ENCODE peak calls at places on chromosome X, in six cellular contexts. One of them, this sample, is unnamed.

GRCh38 chrX:70423937-70424336 is 823 bp downstream of the GDPD2 start:
- DNase-seq in CD4-positive, alpha-beta T cell: no peak
- DNase-seq in cardiac muscle cell: no peak
- DNase-seq in prostate gland: no peak
- DNase-seq in neural crest cell: no peak
- DNase-seq in left ventricle myocardium inferior: no peak
- DNase-seq in this sample: no peak

GRCh38 chrX:20681691-20682090 is 415.0 kb upstream of the RPS6KA3 start:
- DNase-seq in CD4-positive, alpha-beta T cell: no peak
- DNase-seq in cardiac muscle cell: no peak
- DNase-seq in prostate gland: no peak
- DNase-seq in neural crest cell: no peak
- DNase-seq in left ventricle myocardium inferior: no peak
- DNase-seq in this sample: no peak

GRCh38 chrX:45889471-45889870 is 655.8 kb downstream of the ZNF674 start:
- DNase-seq in CD4-positive, alpha-beta T cell: no peak
- DNase-seq in cardiac muscle cell: no peak
- DNase-seq in prostate gland: no peak
- DNase-seq in neural crest cell: no peak
- DNase-seq in left ventricle myocardium inferior: no peak
- DNase-seq in this sample: no peak

GRCh38 chrX:49762175-49762704 is 66.5 kb upstream of the PAGE1 start:
- DNase-seq in CD4-positive, alpha-beta T cell: no peak
- DNase-seq in cardiac muscle cell: no peak
- DNase-seq in prostate gland: no peak
- DNase-seq in neural crest cell: no peak
- DNase-seq in left ventricle myocardium inferior: no peak
- DNase-seq in this sample: no peak

GRCh38 chrX:47563801-47564315 is 2.9 kb downstream of the ARAF start:
- DNase-seq in CD4-positive, alpha-beta T cell: no peak
- DNase-seq in cardiac muscle cell: peak; percentile 47
- DNase-seq in prostate gland: no peak
- DNase-seq in neural crest cell: no peak
- DNase-seq in left ventricle myocardium inferior: no peak
- DNase-seq in this sample: no peak

GRCh38 chrX:42399632-42400024 is 378.3 kb downstream of the PPP1R2C start:
- DNase-seq in CD4-positive, alpha-beta T cell: no peak
- DNase-seq in cardiac muscle cell: no peak
- DNase-seq in prostate gland: no peak
- DNase-seq in neural crest cell: no peak
- DNase-seq in left ventricle myocardium inferior: no peak
- DNase-seq in this sample: no peak

GRCh38 chrX:44873415-44874270 is 655 bp downstream of the KDM6A start:
- DNase-seq in CD4-positive, alpha-beta T cell: peak; percentile 35
- DNase-seq in cardiac muscle cell: peak; percentile 55
- DNase-seq in prostate gland: peak; percentile 8
- DNase-seq in neural crest cell: peak; percentile 15
- DNase-seq in left ventricle myocardium inferior: peak; percentile 40
- DNase-seq in this sample: no peak

GRCh38 chrX:69556094-69557011 is 52.2 kb downstream of the NALF2 start:
- DNase-seq in CD4-positive, alpha-beta T cell: no peak
- DNase-seq in cardiac muscle cell: peak; percentile 88
- DNase-seq in prostate gland: no peak
- DNase-seq in neural crest cell: no peak
- DNase-seq in left ventricle myocardium inferior: no peak
- DNase-seq in this sample: no peak

GRCh38 chrX:96140796-96141195 is 543.8 kb upstream of the DIAPH2 start:
- DNase-seq in CD4-positive, alpha-beta T cell: no peak
- DNase-seq in cardiac muscle cell: peak; percentile 6
- DNase-seq in prostate gland: no peak
- DNase-seq in neural crest cell: no peak
- DNase-seq in left ventricle myocardium inferior: no peak
- DNase-seq in this sample: no peak

GRCh38 chrX:1231850-1232505 is 19.5 kb upstream of the CRLF2 start:
- DNase-seq in CD4-positive, alpha-beta T cell: no peak
- DNase-seq in cardiac muscle cell: no peak
- DNase-seq in prostate gland: no peak
- DNase-seq in neural crest cell: no peak
- DNase-seq in left ventricle myocardium inferior: no peak
- DNase-seq in this sample: no peak

GRCh38 chrX:34770511-34770910 is 113.4 kb upstream of the TMEM47 start:
- DNase-seq in CD4-positive, alpha-beta T cell: no peak
- DNase-seq in cardiac muscle cell: peak; percentile 39
- DNase-seq in prostate gland: no peak
- DNase-seq in neural crest cell: no peak
- DNase-seq in left ventricle myocardium inferior: no peak
- DNase-seq in this sample: no peak

GRCh38 chrX:132842839-132843238 is 115.6 kb downstream of the HS6ST2 start:
- DNase-seq in CD4-positive, alpha-beta T cell: no peak
- DNase-seq in cardiac muscle cell: no peak
- DNase-seq in prostate gland: peak; percentile 46
- DNase-seq in neural crest cell: no peak
- DNase-seq in left ventricle myocardium inferior: no peak
- DNase-seq in this sample: no peak

GRCh38 chrX:120251471-120252011 is 929 bp downstream of the ZBTB33 start:
- DNase-seq in CD4-positive, alpha-beta T cell: no peak
- DNase-seq in cardiac muscle cell: peak; percentile 46
- DNase-seq in prostate gland: peak; percentile 7
- DNase-seq in neural crest cell: peak; percentile 4
- DNase-seq in left ventricle myocardium inferior: no peak
- DNase-seq in this sample: no peak

GRCh38 chrX:131058136-131058868 is at the start of gene ARHGAP36:
- DNase-seq in CD4-positive, alpha-beta T cell: no peak
- DNase-seq in cardiac muscle cell: no peak
- DNase-seq in prostate gland: no peak
- DNase-seq in neural crest cell: peak; percentile 44
- DNase-seq in left ventricle myocardium inferior: no peak
- DNase-seq in this sample: no peak

GRCh38 chrX:41909068-41909467 is 14.3 kb downstream of the CASK start:
- DNase-seq in CD4-positive, alpha-beta T cell: no peak
- DNase-seq in cardiac muscle cell: no peak
- DNase-seq in prostate gland: no peak
- DNase-seq in neural crest cell: no peak
- DNase-seq in left ventricle myocardium inferior: no peak
- DNase-seq in this sample: no peak

GRCh38 chrX:2935364-2935748 is 6.2 kb upstream of the ARSD start:
- DNase-seq in CD4-positive, alpha-beta T cell: no peak
- DNase-seq in cardiac muscle cell: peak; percentile 64
- DNase-seq in prostate gland: no peak
- DNase-seq in neural crest cell: no peak
- DNase-seq in left ventricle myocardium inferior: no peak
- DNase-seq in this sample: no peak

GRCh38 chrX:98299785-98300184 is 1416.1 kb downstream of the RPA4 start:
- DNase-seq in CD4-positive, alpha-beta T cell: no peak
- DNase-seq in cardiac muscle cell: no peak
- DNase-seq in prostate gland: no peak
- DNase-seq in neural crest cell: no peak
- DNase-seq in left ventricle myocardium inferior: no peak
- DNase-seq in this sample: no peak

GRCh38 chrX:17397074-17397473 is 22.1 kb downstream of the NHS start:
- DNase-seq in CD4-positive, alpha-beta T cell: no peak
- DNase-seq in cardiac muscle cell: peak; percentile 38
- DNase-seq in prostate gland: no peak
- DNase-seq in neural crest cell: no peak
- DNase-seq in left ventricle myocardium inferior: no peak
- DNase-seq in this sample: no peak

GRCh38 chrX:70481871-70482270 is 37.2 kb downstream of the DLG3 start:
- DNase-seq in CD4-positive, alpha-beta T cell: no peak
- DNase-seq in cardiac muscle cell: no peak
- DNase-seq in prostate gland: no peak
- DNase-seq in neural crest cell: no peak
- DNase-seq in left ventricle myocardium inferior: no peak
- DNase-seq in this sample: no peak

GRCh38 chrX:134144231-134144630 is 92.8 kb upstream of the CCDC160 start:
- DNase-seq in CD4-positive, alpha-beta T cell: no peak
- DNase-seq in cardiac muscle cell: peak; percentile 21
- DNase-seq in prostate gland: no peak
- DNase-seq in neural crest cell: no peak
- DNase-seq in left ventricle myocardium inferior: no peak
- DNase-seq in this sample: no peak

GRCh38 chrX:42691196-42691595 is 86.8 kb downstream of the PPP1R2C start:
- DNase-seq in CD4-positive, alpha-beta T cell: no peak
- DNase-seq in cardiac muscle cell: no peak
- DNase-seq in prostate gland: no peak
- DNase-seq in neural crest cell: no peak
- DNase-seq in left ventricle myocardium inferior: no peak
- DNase-seq in this sample: no peak

GRCh38 chrX:105282077-105282476 is 61.6 kb upstream of the TEX13A start:
- DNase-seq in CD4-positive, alpha-beta T cell: no peak
- DNase-seq in cardiac muscle cell: no peak
- DNase-seq in prostate gland: no peak
- DNase-seq in neural crest cell: no peak
- DNase-seq in left ventricle myocardium inferior: no peak
- DNase-seq in this sample: no peak

GRCh38 chrX:57265126-57265525 is 21.4 kb upstream of the FAAH2 start:
- DNase-seq in CD4-positive, alpha-beta T cell: no peak
- DNase-seq in cardiac muscle cell: no peak
- DNase-seq in prostate gland: no peak
- DNase-seq in neural crest cell: no peak
- DNase-seq in left ventricle myocardium inferior: no peak
- DNase-seq in this sample: no peak
- TF ChIP-seq CTCF in CD4-positive, alpha-beta T cell: no peak
- TF ChIP-seq CTCF in cardiac muscle cell: no peak
- TF ChIP-seq CTCF in prostate gland: no peak
- TF ChIP-seq CTCF in neural crest cell: no peak
- TF ChIP-seq CTCF in left ventricle myocardium inferior: no peak
- TF ChIP-seq CTCF in this sample: no peak

GRCh38 chrX:66046612-66047235 is 6.8 kb upstream of the VSIG4 start:
- DNase-seq in CD4-positive, alpha-beta T cell: no peak
- DNase-seq in cardiac muscle cell: no peak
- DNase-seq in prostate gland: no peak
- DNase-seq in neural crest cell: no peak
- DNase-seq in left ventricle myocardium inferior: no peak
- DNase-seq in this sample: no peak
- TF ChIP-seq CTCF in CD4-positive, alpha-beta T cell: no peak
- TF ChIP-seq CTCF in cardiac muscle cell: no peak
- TF ChIP-seq CTCF in prostate gland: no peak
- TF ChIP-seq CTCF in neural crest cell: no peak
- TF ChIP-seq CTCF in left ventricle myocardium inferior: no peak
- TF ChIP-seq CTCF in this sample: no peak

DNA sequence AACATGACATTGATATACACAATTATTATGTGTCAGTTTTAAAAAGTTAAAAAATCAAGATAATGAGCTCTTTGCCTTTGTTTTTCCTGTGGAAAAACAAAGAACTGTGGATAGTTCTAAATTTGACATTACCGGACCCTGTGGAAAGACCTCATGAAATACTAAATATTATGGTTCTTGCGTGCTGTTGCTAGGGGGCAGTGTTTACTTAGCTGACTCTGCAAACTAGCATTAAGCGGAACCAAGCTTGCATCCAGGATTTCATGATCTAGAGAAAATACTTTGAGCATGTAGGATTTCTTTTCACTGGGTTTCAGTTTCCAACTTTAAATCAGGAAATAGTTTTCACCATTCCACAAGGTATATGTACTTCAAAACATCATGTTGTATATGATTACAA is 33.6 kb downstream of the CLCN4 start:
- DNase-seq in CD4-positive, alpha-beta T cell: no peak
- DNase-seq in cardiac muscle cell: peak; percentile 84
- DNase-seq in prostate gland: no peak
- DNase-seq in neural crest cell: peak; percentile 22
- DNase-seq in left ventricle myocardium inferior: no peak
- DNase-seq in this sample: no peak
- TF ChIP-seq CTCF in CD4-positive, alpha-beta T cell: no peak
- TF ChIP-seq CTCF in cardiac muscle cell: peak; percentile 53
- TF ChIP-seq CTCF in prostate gland: no peak
- TF ChIP-seq CTCF in neural crest cell: peak; percentile 72
- TF ChIP-seq CTCF in left ventricle myocardium inferior: peak; percentile 60
- TF ChIP-seq CTCF in this sample: no peak

DNA sequence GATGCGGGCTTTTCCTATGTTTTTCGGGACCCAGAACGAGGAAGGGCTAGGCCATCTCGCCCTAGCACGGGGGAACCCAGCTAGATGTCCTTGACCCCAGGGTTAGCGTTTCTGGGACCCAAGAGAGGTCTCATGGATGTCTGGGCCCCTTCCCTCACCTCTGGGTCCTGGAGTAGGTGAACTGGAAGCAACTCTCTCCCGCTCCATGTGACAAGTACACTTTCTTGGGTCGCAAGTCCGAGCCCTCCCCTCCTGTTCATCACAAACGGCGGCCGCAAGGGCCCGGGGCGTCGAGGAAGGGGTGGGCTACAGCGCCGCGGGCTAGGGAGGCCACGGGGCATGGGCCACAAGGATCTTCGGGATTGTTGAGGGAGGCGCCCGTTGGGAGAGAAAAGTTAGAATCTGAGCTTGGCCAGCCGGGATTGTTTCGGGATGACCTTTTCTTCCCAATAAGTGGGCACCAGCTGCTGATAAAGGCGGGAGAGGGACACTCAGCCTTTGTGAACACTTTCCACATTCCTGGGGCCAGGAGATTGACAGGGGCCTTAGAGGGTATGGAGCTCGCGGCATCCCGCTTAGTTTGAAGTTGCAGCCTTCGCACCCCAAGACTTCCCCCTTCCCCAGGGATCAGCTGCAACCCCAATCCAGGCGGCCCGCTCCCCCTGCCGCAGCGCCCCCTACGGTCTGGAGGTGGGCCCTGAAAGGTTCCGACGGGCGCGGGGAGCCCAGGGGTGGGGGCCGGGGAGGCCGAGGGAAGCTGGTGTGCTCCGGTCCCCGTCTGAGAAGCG is 137.0 kb upstream of the ZIC3 start:
- DNase-seq in CD4-positive, alpha-beta T cell: no peak
- DNase-seq in cardiac muscle cell: no peak
- DNase-seq in prostate gland: no peak
- DNase-seq in neural crest cell: no peak
- DNase-seq in left ventricle myocardium inferior: no peak
- DNase-seq in this sample: no peak
- TF ChIP-seq CTCF in CD4-positive, alpha-beta T cell: no peak
- TF ChIP-seq CTCF in cardiac muscle cell: no peak
- TF ChIP-seq CTCF in prostate gland: no peak
- TF ChIP-seq CTCF in neural crest cell: peak; percentile 27
- TF ChIP-seq CTCF in left ventricle myocardium inferior: no peak
- TF ChIP-seq CTCF in this sample: no peak

GRCh38 chrX:144219035-144219434 is 335.2 kb downstream of the UBE2NL start:
- DNase-seq in CD4-positive, alpha-beta T cell: no peak
- DNase-seq in cardiac muscle cell: peak; percentile 0
- DNase-seq in prostate gland: no peak
- DNase-seq in neural crest cell: no peak
- DNase-seq in left ventricle myocardium inferior: no peak
- DNase-seq in this sample: no peak
- TF ChIP-seq CTCF in CD4-positive, alpha-beta T cell: no peak
- TF ChIP-seq CTCF in cardiac muscle cell: no peak
- TF ChIP-seq CTCF in prostate gland: no peak
- TF ChIP-seq CTCF in neural crest cell: no peak
- TF ChIP-seq CTCF in left ventricle myocardium inferior: no peak
- TF ChIP-seq CTCF in this sample: no peak

GRCh38 chrX:53481093-53481492 is 46.9 kb upstream of the HSD17B10 start:
- DNase-seq in CD4-positive, alpha-beta T cell: no peak
- DNase-seq in cardiac muscle cell: no peak
- DNase-seq in prostate gland: no peak
- DNase-seq in neural crest cell: no peak
- DNase-seq in left ventricle myocardium inferior: no peak
- DNase-seq in this sample: no peak
- TF ChIP-seq CTCF in CD4-positive, alpha-beta T cell: no peak
- TF ChIP-seq CTCF in cardiac muscle cell: peak; percentile 38
- TF ChIP-seq CTCF in prostate gland: no peak
- TF ChIP-seq CTCF in neural crest cell: peak; percentile 46
- TF ChIP-seq CTCF in left ventricle myocardium inferior: no peak
- TF ChIP-seq CTCF in this sample: no peak